ENCODE peak calls at places on chromosome 16, in eight cellular contexts. D, A, N, T, I, O, F and J are unnamed samples.
A peak's percentile ranks its signal among the peaks of the same experiment; 100 is the strongest.

GRCh38 chr16:79848739-79849518 is 248.4 kb upstream of the MAF start:
- DNase-seq in A (no peak), N (no peak), O (no peak), T (no peak), I (no peak), D (no peak), F (no peak), J (no peak)

GRCh38 chr16:28311413-28311812 is 19.1 kb downstream of the SBK1 start:
- DNase-seq in F (no peak), N (no peak), O (no peak), I (no peak), A (no peak), T (no peak), D (no peak), J (no peak)

GRCh38 chr16:67186550-67186950 is 2.8 kb upstream of the MATCAP1 start:
- DNase-seq in N (no peak), T (no peak), O (peak; percentile 72), A (no peak), I (no peak), D (no peak), F (no peak), J (no peak)

GRCh38 chr16:11681977-11682654 is 13.9 kb downstream of the SNN start:
- DNase-seq in N (no peak), F (no peak), O (no peak), T (no peak), I (no peak), A (no peak), D (no peak), J (peak; percentile 29)

GRCh38 chr16:28538733-28539596 is at the start of gene NUPR1:
- DNase-seq in O (peak; percentile 95), F (peak; percentile 62), T (peak; percentile 97), N (no peak), A (peak; percentile 96), I (no peak), D (peak; percentile 94), J (no peak)

GRCh38 chr16:8407351-8407750 is 183.0 kb downstream of the TMEM114 start:
- DNase-seq in D (no peak), I (no peak), T (no peak), N (no peak), A (no peak), O (no peak), F (no peak), J (no peak)

GRCh38 chr16:84643677-84644076 is 4.6 kb upstream of the KLHL36 start:
- DNase-seq in F (no peak), O (peak; percentile 14), N (no peak), A (no peak), I (no peak), D (no peak), T (no peak), J (no peak)

GRCh38 chr16:58094791-58095574 is 34.2 kb downstream of the CFAP20 start:
- DNase-seq in N (no peak), A (no peak), D (peak; percentile 24), T (peak; percentile 29), I (no peak), F (no peak), O (no peak), J (no peak)

GRCh38 chr16:56879276-56879675 is 14.3 kb downstream of the SLC12A3 start:
- DNase-seq in O (no peak), A (no peak), T (no peak), F (no peak), D (no peak), N (no peak), I (no peak), J (no peak)

GRCh38 chr16:89149386-89149785 is 22.2 kb upstream of the CDH15 start:
- DNase-seq in F (no peak), O (no peak), I (no peak), A (no peak), D (no peak), T (no peak), N (no peak), J (no peak)

GRCh38 chr16:87365021-87365713 is 18.4 kb downstream of the FBXO31 start:
- DNase-seq in F (no peak), I (no peak), N (no peak), D (peak; percentile 35), O (no peak), T (no peak), A (no peak), J (no peak)

GRCh38 chr16:1945559-1946391 is 2.8 kb upstream of the MSRB1 start:
- DNase-seq in N (no peak), I (no peak), D (no peak), O (no peak), T (no peak), F (no peak), A (no peak), J (no peak)

GRCh38 chr16:57647136-57647875 is 18.9 kb downstream of the ADGRG1 start:
- DNase-seq in F (peak; percentile 45), N (no peak), T (no peak), O (peak; percentile 41), A (no peak), I (no peak), D (no peak), J (no peak)

GRCh38 chr16:22321340-22322001 is 24.3 kb downstream of the POLR3E start:
- DNase-seq in N (no peak), I (peak; percentile 48), A (peak; percentile 55), T (peak; percentile 59), D (peak; percentile 74), O (peak; percentile 61), F (peak; percentile 81), J (no peak)

GRCh38 chr16:77043076-77043475 is 147.9 kb upstream of the MON1B start:
- DNase-seq in A (peak; percentile 6), T (no peak), O (no peak), N (no peak), F (no peak), D (no peak), I (no peak), J (no peak)

GRCh38 chr16:57741660-57742191 is 6.2 kb downstream of the KATNB1 start:
- DNase-seq in A (no peak), F (no peak), I (no peak), O (no peak), N (no peak), T (no peak), D (peak; percentile 42), J (no peak)

GRCh38 chr16:10122546-10122945 is 59.7 kb downstream of the GRIN2A start:
- DNase-seq in A (peak; percentile 42), F (no peak), N (no peak), T (no peak), O (peak; percentile 51), I (no peak), D (no peak), J (no peak)

GRCh38 chr16:8935989-8936388 is 27.7 kb downstream of the USP7 start:
- DNase-seq in N (no peak), F (no peak), T (no peak), D (no peak), A (no peak), I (no peak), O (no peak), J (no peak)

GRCh38 chr16:75957870-75958269 is 231.6 kb upstream of the CPHXL start:
- DNase-seq in N (no peak), A (no peak), O (no peak), T (no peak), I (no peak), D (no peak), F (no peak), J (no peak)